ENCODE peak calls at places on chromosomes 13 and 19, in ten cellular contexts. H, Y, F, Q, K, A, T, O, X and Z are unnamed samples.

GRCh38 chr13:109271991-109272454 is 514.4 kb downstream of the IRS2 start:
- DNase-seq in H (no peak), Y (no peak), F (no peak), Q (no peak), K (no peak), A (no peak), T (no peak), O (no peak), X (no peak), Z (peak; percentile 65)

GRCh38 chr19:33191501-33191900 is 2.6 kb upstream of the LRP3 start:
- DNase-seq in H (peak; percentile 21), Y (no peak), F (no peak), Q (no peak), K (no peak), A (no peak), T (no peak), O (no peak), X (no peak), Z (no peak)

GRCh38 chr13:45138282-45138681 is 18.0 kb downstream of the GTF2F2 start:
- DNase-seq in H (no peak), Y (no peak), F (no peak), Q (no peak), K (no peak), A (no peak), T (no peak), O (no peak), X (no peak), Z (no peak)

GRCh38 chr19:50803633-50804419 is 13.6 kb downstream of the ACP4 start:
- DNase-seq in H (no peak), Y (no peak), F (peak; percentile 36), Q (no peak), K (no peak), A (no peak), T (no peak), O (peak; percentile 10), X (no peak), Z (no peak)

GRCh38 chr13:67438465-67438864 is 208.3 kb upstream of the PCDH9 start:
- DNase-seq in H (no peak), Y (no peak), F (no peak), Q (no peak), K (no peak), A (no peak), T (no peak), O (peak; percentile 63), X (no peak), Z (no peak)

GRCh38 chr13:59442946-59443345 is 720.8 kb downstream of the DIAPH3 start:
- DNase-seq in H (no peak), Y (no peak), F (no peak), Q (no peak), K (no peak), A (no peak), T (no peak), O (no peak), X (no peak), Z (no peak)

GRCh38 chr13:83297591-83298305 is 584.5 kb downstream of the SLITRK1 start:
- DNase-seq in H (no peak), Y (no peak), F (no peak), Q (no peak), K (no peak), A (no peak), T (no peak), O (no peak), X (no peak), Z (no peak)

GRCh38 chr19:18388328-18389094 is 2.6 kb downstream of the GDF15 start:
- DNase-seq in H (peak; percentile 92), Y (peak; percentile 75), F (peak; percentile 74), Q (peak; percentile 58), K (no peak), A (no peak), T (peak; percentile 95), O (peak; percentile 34), X (peak; percentile 85), Z (no peak)

GRCh38 chr19:39966617-39967016 is 4.3 kb upstream of the PSMC4 start:
- DNase-seq in H (no peak), Y (no peak), F (no peak), Q (no peak), K (no peak), A (no peak), T (no peak), O (no peak), X (no peak), Z (no peak)

GRCh38 chr13:114015608-114016295 is 41.9 kb upstream of the C13orf46 start:
- DNase-seq in H (no peak), Y (no peak), F (peak; percentile 12), Q (no peak), K (no peak), A (no peak), T (peak; percentile 61), O (no peak), X (no peak), Z (no peak)

GRCh38 chr13:41960700-41961697 is at the start of gene VWA8:
- DNase-seq in H (peak; percentile 88), Y (peak; percentile 65), F (peak; percentile 82), Q (peak; percentile 77), K (peak; percentile 14), A (no peak), T (peak; percentile 88), O (peak; percentile 45), X (peak; percentile 75), Z (no peak)

GRCh38 chr13:97226788-97227627 is 4.9 kb downstream of the MBNL2 start:
- DNase-seq in H (no peak), Y (no peak), F (no peak), Q (peak; percentile 35), K (no peak), A (no peak), T (peak; percentile 49), O (peak; percentile 47), X (no peak), Z (no peak)

GRCh38 chr13:57631607-57632275 is at the start of gene PCDH17:
- DNase-seq in H (peak; percentile 37), Y (peak; percentile 29), F (no peak), Q (no peak), K (no peak), A (no peak), T (no peak), O (peak; percentile 84), X (peak; percentile 50), Z (no peak)

GRCh38 chr19:29022599-29022998 is 190.4 kb downstream of the UQCRFS1 start:
- DNase-seq in H (no peak), Y (no peak), F (no peak), Q (no peak), K (no peak), A (no peak), T (no peak), O (no peak), X (no peak), Z (no peak)

GRCh38 chr19:55418185-55418584 is 10.6 kb upstream of the UBE2S start:
- DNase-seq in H (no peak), Y (peak; percentile 58), F (peak; percentile 30), Q (peak; percentile 36), K (peak; percentile 77), A (peak; percentile 66), T (no peak), O (peak; percentile 88), X (no peak), Z (no peak)

GRCh38 chr19:3585301-3586123 is at the start of gene GIPC3:
- DNase-seq in H (peak; percentile 55), Y (no peak), F (no peak), Q (no peak), K (no peak), A (no peak), T (no peak), O (no peak), X (no peak), Z (no peak)

GRCh38 chr13:44507639-44508038 is 68.5 kb downstream of the TSC22D1 start:
- DNase-seq in H (no peak), Y (no peak), F (no peak), Q (no peak), K (no peak), A (no peak), T (no peak), O (no peak), X (no peak), Z (no peak)

GRCh38 chr13:112690242-112690943 is 555 bp downstream of the ATP11A start:
- DNase-seq in H (peak; percentile 66), Y (no peak), F (peak; percentile 17), Q (no peak), K (no peak), A (no peak), T (peak; percentile 66), O (no peak), X (no peak), Z (no peak)